ENCODE peak calls at places on chromosomes 13 and 19, in four cellular contexts. One of them, this sample, is unnamed.

GRCh38 chr13:45623516-45624090 is 8.1 kb upstream of the ERICH6B start:
- DNase-seq in WTC11: no peak
- DNase-seq in K562: peak; percentile 20
- DNase-seq in H1: no peak
- DNase-seq in this sample: peak; percentile 39

GRCh38 chr13:50370303-50370950 is 355.2 kb downstream of the KCNRG start:
- DNase-seq in WTC11: no peak
- DNase-seq in K562: no peak
- DNase-seq in H1: no peak
- DNase-seq in this sample: no peak

GRCh38 chr13:30164141-30164540 is 143.2 kb downstream of the KATNAL1 start:
- DNase-seq in WTC11: no peak
- DNase-seq in K562: no peak
- DNase-seq in H1: no peak
- DNase-seq in this sample: no peak

GRCh38 chr19:3479819-3480215 is 508 bp downstream of the SMIM24 start:
- DNase-seq in WTC11: peak; percentile 75
- DNase-seq in K562: peak; percentile 91
- DNase-seq in H1: no peak
- DNase-seq in this sample: peak; percentile 79

GRCh38 chr13:21018220-21018619 is 43.2 kb downstream of the LATS2 start:
- DNase-seq in WTC11: no peak
- DNase-seq in K562: no peak
- DNase-seq in H1: no peak
- DNase-seq in this sample: no peak

GRCh38 chr19:49468746-49469447 is 5.1 kb upstream of the FLT3LG start:
- DNase-seq in WTC11: peak; percentile 85
- DNase-seq in K562: peak; percentile 77
- DNase-seq in H1: no peak
- DNase-seq in this sample: no peak

GRCh38 chr13:39490136-39490535 is 112.9 kb downstream of the LHFPL6 start:
- DNase-seq in WTC11: no peak
- DNase-seq in K562: no peak
- DNase-seq in H1: no peak
- DNase-seq in this sample: no peak

GRCh38 chr19:38392707-38393308 is 4.3 kb downstream of the SPRED3 start:
- DNase-seq in WTC11: no peak
- DNase-seq in K562: peak; percentile 76
- DNase-seq in H1: no peak
- DNase-seq in this sample: no peak

GRCh38 chr13:50230365-50230978 is 215.2 kb downstream of the KCNRG start:
- DNase-seq in WTC11: no peak
- DNase-seq in K562: no peak
- DNase-seq in H1: no peak
- DNase-seq in this sample: no peak

GRCh38 chr19:47110521-47111080 is 3.0 kb downstream of the ZC3H4 start:
- DNase-seq in WTC11: no peak
- DNase-seq in K562: no peak
- DNase-seq in H1: no peak
- DNase-seq in this sample: no peak

GRCh38 chr19:33621065-33621785 is 528 bp upstream of the CHST8 start:
- DNase-seq in WTC11: peak; percentile 59
- DNase-seq in K562: no peak
- DNase-seq in H1: no peak
- DNase-seq in this sample: no peak

GRCh38 chr13:35882722-35883497 is 248.3 kb downstream of the DCLK1 start:
- DNase-seq in WTC11: peak; percentile 16
- DNase-seq in K562: no peak
- DNase-seq in H1: no peak
- DNase-seq in this sample: no peak

GRCh38 chr19:4707956-4708650 is 15.5 kb downstream of the DPP9 start:
- DNase-seq in WTC11: no peak
- DNase-seq in K562: no peak
- DNase-seq in H1: no peak
- DNase-seq in this sample: no peak

GRCh38 chr13:18212873-18213272 is 968.8 kb downstream of the TUBA3C start:
- DNase-seq in WTC11: no peak
- DNase-seq in K562: no peak
- DNase-seq in H1: no peak
- DNase-seq in this sample: no peak

GRCh38 chr13:40692946-40693345 is 26.5 kb upstream of the FOXO1 start:
- DNase-seq in WTC11: no peak
- DNase-seq in K562: no peak
- DNase-seq in H1: no peak
- DNase-seq in this sample: no peak

GRCh38 chr19:41325947-41326706 is 16.2 kb downstream of the CCDC97 start:
- DNase-seq in WTC11: no peak
- DNase-seq in K562: no peak
- DNase-seq in H1: no peak
- DNase-seq in this sample: peak; percentile 81

GRCh38 chr19:40650749-40651305 is 39.6 kb downstream of the NUMBL start:
- DNase-seq in WTC11: no peak
- DNase-seq in K562: no peak
- DNase-seq in H1: no peak
- DNase-seq in this sample: no peak

GRCh38 chr13:90806905-90807304 is 540.6 kb upstream of the MIR17HG start:
- DNase-seq in WTC11: no peak
- DNase-seq in K562: no peak
- DNase-seq in H1: no peak
- DNase-seq in this sample: no peak

GRCh38 chr19:10891360-10892108 is 20.2 kb downstream of the CARM1 start:
- DNase-seq in WTC11: no peak
- DNase-seq in K562: no peak
- DNase-seq in H1: no peak
- DNase-seq in this sample: no peak

GRCh38 chr19:3370728-3371591 is 4.6 kb downstream of the NFIC start:
- DNase-seq in WTC11: no peak
- DNase-seq in K562: no peak
- DNase-seq in H1: no peak
- DNase-seq in this sample: no peak

GRCh38 chr13:110233181-110233641 is 73.7 kb downstream of the COL4A1 start:
- DNase-seq in WTC11: no peak
- DNase-seq in K562: no peak
- DNase-seq in H1: no peak
- DNase-seq in this sample: peak; percentile 42

GRCh38 chr19:10662384-10663251 is 8.5 kb downstream of the ILF3 start:
- DNase-seq in WTC11: no peak
- DNase-seq in K562: no peak
- DNase-seq in H1: no peak
- DNase-seq in this sample: no peak

GRCh38 chr13:51800456-51800855 is 3.5 kb downstream of the DHRS12 start:
- DNase-seq in WTC11: no peak
- DNase-seq in K562: no peak
- DNase-seq in H1: no peak
- DNase-seq in this sample: no peak

GRCh38 chr13:51799261-51799660 is 4.7 kb downstream of the DHRS12 start:
- DNase-seq in WTC11: no peak
- DNase-seq in K562: no peak
- DNase-seq in H1: no peak
- DNase-seq in this sample: no peak

GRCh38 chr13:51795419-51795818 is 8.5 kb downstream of the DHRS12 start:
- DNase-seq in WTC11: no peak
- DNase-seq in K562: no peak
- DNase-seq in H1: no peak
- DNase-seq in this sample: no peak

GRCh38 chr13:51794959-51795358 is 9.0 kb downstream of the DHRS12 start:
- DNase-seq in WTC11: no peak
- DNase-seq in K562: no peak
- DNase-seq in H1: no peak
- DNase-seq in this sample: no peak

GRCh38 chr13:51797664-51798488 is 6.1 kb downstream of the DHRS12 start:
- DNase-seq in WTC11: peak; percentile 66
- DNase-seq in K562: peak; percentile 26
- DNase-seq in H1: no peak
- DNase-seq in this sample: peak; percentile 76
- TF ChIP-seq TEAD4 in WTC11: no peak
- TF ChIP-seq TEAD4 in K562: no peak
- TF ChIP-seq TEAD4 in H1: no peak
- TF ChIP-seq TEAD4 in this sample: no peak

DNA sequence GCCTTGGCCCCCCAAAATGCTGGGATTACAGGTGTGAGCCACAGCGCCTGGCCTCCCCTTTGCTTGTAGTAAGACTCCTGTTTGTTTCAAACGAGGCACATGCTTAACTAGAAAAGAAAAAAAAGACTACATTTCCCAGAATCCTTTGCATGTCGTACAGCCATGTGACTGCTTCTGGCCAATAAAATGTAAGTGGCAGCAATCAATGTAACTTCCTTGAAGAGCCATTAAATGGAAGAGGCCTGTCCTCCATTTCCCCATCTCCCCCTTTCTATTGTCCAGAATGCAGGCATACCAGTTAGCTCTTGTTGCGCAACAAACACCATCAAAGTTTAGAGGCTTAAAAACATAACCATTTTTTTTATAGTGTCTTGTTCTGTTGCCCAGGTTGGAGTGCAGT is 10.4 kb upstream of the GPR32 start:
- DNase-seq in WTC11: no peak
- DNase-seq in K562: peak; percentile 79
- DNase-seq in H1: no peak
- DNase-seq in this sample: no peak
- TF ChIP-seq TEAD4 in WTC11: no peak
- TF ChIP-seq TEAD4 in K562: no peak
- TF ChIP-seq TEAD4 in H1: no peak
- TF ChIP-seq TEAD4 in this sample: no peak

DNA sequence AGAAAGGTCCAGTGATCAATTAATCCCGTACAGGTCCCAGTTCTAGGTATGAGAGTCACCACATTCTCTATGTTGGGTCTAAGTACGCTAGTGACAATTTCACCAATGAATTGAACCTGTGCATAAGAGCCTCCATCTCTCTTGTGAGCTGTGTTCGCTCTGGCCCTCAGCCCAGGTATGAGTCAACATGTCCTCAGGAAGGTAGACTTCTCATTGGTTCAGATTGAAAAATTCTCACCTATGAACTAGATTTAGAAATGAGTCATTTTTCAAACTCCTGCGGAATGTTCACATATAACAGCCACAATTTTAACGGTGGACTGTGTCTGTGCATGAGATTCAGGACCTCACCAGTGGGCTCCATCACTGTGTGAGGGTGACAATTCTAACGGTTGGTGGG is 12.7 kb upstream of the ZNF43 start:
- DNase-seq in WTC11: no peak
- DNase-seq in K562: no peak
- DNase-seq in H1: no peak
- DNase-seq in this sample: no peak
- TF ChIP-seq TEAD4 in WTC11: no peak
- TF ChIP-seq TEAD4 in K562: no peak
- TF ChIP-seq TEAD4 in H1: no peak
- TF ChIP-seq TEAD4 in this sample: no peak

GRCh38 chr13:48234652-48235099 is 1.7 kb downstream of the ITM2B start:
- DNase-seq in WTC11: no peak
- DNase-seq in K562: no peak
- DNase-seq in H1: no peak
- DNase-seq in this sample: no peak

GRCh38 chr13:48231948-48232347 is 1.1 kb upstream of the ITM2B start:
- DNase-seq in WTC11: no peak
- DNase-seq in K562: peak; percentile 11
- DNase-seq in H1: no peak
- DNase-seq in this sample: no peak

GRCh38 chr13:48232420-48233096 is 448 bp upstream of the ITM2B start:
- DNase-seq in WTC11: no peak
- DNase-seq in K562: no peak
- DNase-seq in H1: no peak
- DNase-seq in this sample: no peak

GRCh38 chr13:48233886-48234488 is 981 bp downstream of the ITM2B start:
- DNase-seq in WTC11: no peak
- DNase-seq in K562: no peak
- DNase-seq in H1: no peak
- DNase-seq in this sample: no peak

GRCh38 chr13:48233097-48233885 is at the start of gene ITM2B:
- DNase-seq in WTC11: peak; percentile 70
- DNase-seq in K562: peak; percentile 83
- DNase-seq in H1: no peak
- DNase-seq in this sample: peak; percentile 97
- TF ChIP-seq TEAD4 in WTC11: no peak
- TF ChIP-seq TEAD4 in K562: no peak
- TF ChIP-seq TEAD4 in H1: no peak
- TF ChIP-seq TEAD4 in this sample: no peak

GRCh38 chr13:67402546-67402945 is 172.4 kb upstream of the PCDH9 start:
- DNase-seq in WTC11: no peak
- DNase-seq in K562: no peak
- DNase-seq in H1: no peak
- DNase-seq in this sample: no peak
- TF ChIP-seq TEAD4 in WTC11: no peak
- TF ChIP-seq TEAD4 in K562: no peak
- TF ChIP-seq TEAD4 in H1: no peak
- TF ChIP-seq TEAD4 in this sample: no peak

This sample was measured in SK-N-SH.